ENCODE peak calls at places on chromosomes 13 and 19, in five cellular contexts. O, B, E, U and L are unnamed samples.

GRCh38 chr13:35621989-35622388 is 145.5 kb upstream of the MAB21L1 start:
- DNase-seq in O (no peak), B (no peak), E (no peak), U (no peak), L (no peak)

GRCh38 chr19:35845215-35846037 is 6.9 kb downstream of the NPHS1 start:
- DNase-seq in O (peak), B (peak), E (no peak), U (no peak), L (no peak)

GRCh38 chr13:99339736-99340392 is 32.7 kb upstream of the GPR183 start:
- DNase-seq in O (no peak), B (no peak), E (no peak), U (no peak), L (no peak)

GRCh38 chr13:21420706-21421105 is 38.4 kb downstream of the ZDHHC20 start:
- DNase-seq in O (no peak), B (no peak), E (no peak), U (no peak), L (no peak)

GRCh38 chr19:5967994-5968430 is 9.9 kb downstream of the RANBP3 start:
- DNase-seq in O (peak), B (peak), E (no peak), U (no peak), L (peak)

GRCh38 chr13:24263652-24264051 is 45.7 kb upstream of the C1QTNF9 start:
- DNase-seq in O (no peak), B (no peak), E (no peak), U (no peak), L (no peak)

GRCh38 chr13:73958657-73959397 is 175.4 kb downstream of the KLF12 start:
- DNase-seq in O (no peak), B (no peak), E (no peak), U (no peak), L (no peak)

GRCh38 chr13:65892859-65893258 is 1337.3 kb downstream of the PCDH9 start:
- DNase-seq in O (no peak), B (no peak), E (no peak), U (no peak), L (no peak)

GRCh38 chr13:40508112-40508511 is 158.3 kb downstream of the FOXO1 start:
- DNase-seq in O (no peak), B (no peak), E (no peak), U (no peak), L (no peak)

GRCh38 chr13:79423801-79424642 is 18.0 kb upstream of the RBM26 start:
- DNase-seq in O (peak), B (no peak), E (no peak), U (no peak), L (no peak)

GRCh38 chr13:99434258-99434788 is 66.9 kb upstream of the TM9SF2 start:
- DNase-seq in O (no peak), B (no peak), E (no peak), U (peak), L (no peak)

GRCh38 chr13:52179925-52180324 is 20.5 kb upstream of the NEK3 start:
- DNase-seq in O (no peak), B (no peak), E (no peak), U (no peak), L (no peak)

GRCh38 chr19:2561895-2562294 is 86.0 kb downstream of the GADD45B start:
- DNase-seq in O (no peak), B (no peak), E (no peak), U (peak), L (peak)

GRCh38 chr13:59874973-59875372 is 288.8 kb downstream of the DIAPH3 start:
- DNase-seq in O (no peak), B (no peak), E (no peak), U (no peak), L (no peak)

GRCh38 chr19:39405930-39406655 is 554 bp upstream of the ZFP36 start:
- DNase-seq in O (no peak), B (peak), E (no peak), U (peak), L (no peak)

GRCh38 chr19:1252221-1252817 is 3.9 kb downstream of the MIDN start:
- DNase-seq in O (peak), B (peak), E (peak), U (no peak), L (peak)

GRCh38 chr13:110486061-110486780 is 75.3 kb downstream of the RAB20 start:
- DNase-seq in O (no peak), B (no peak), E (no peak), U (no peak), L (no peak)